ENCODE peak calls at places on chromosomes 16 and 17, in four cellular contexts. One of them, this sample, is unnamed.

GRCh38 chr17:44221072-44221861 is 1.8 kb upstream of the UBTF start:
- DNase-seq in fibroblast of lung: peak; percentile 86
- DNase-seq in left lung: peak; percentile 91
- DNase-seq in H1: peak; percentile 84
- DNase-seq in this sample: peak; percentile 73

GRCh38 chr17:43464046-43464445 is 19.7 kb upstream of the DHX8 start:
- DNase-seq in fibroblast of lung: no peak
- DNase-seq in left lung: no peak
- DNase-seq in H1: no peak
- DNase-seq in this sample: no peak

GRCh38 chr17:63445065-63445464 is 1.0 kb downstream of the CYB561 start:
- DNase-seq in fibroblast of lung: no peak
- DNase-seq in left lung: peak; percentile 26
- DNase-seq in H1: no peak
- DNase-seq in this sample: no peak

GRCh38 chr16:29729116-29729521 is 16.7 kb downstream of the C16orf54 start:
- DNase-seq in left lung: no peak
- DNase-seq in fibroblast of lung: peak; percentile 41
- DNase-seq in H1: no peak
- DNase-seq in this sample: no peak

GRCh38 chr16:4904942-4905615 is 31.9 kb downstream of the PPL start:
- DNase-seq in fibroblast of lung: no peak
- DNase-seq in left lung: peak; percentile 63
- DNase-seq in H1: no peak
- DNase-seq in this sample: no peak

GRCh38 chr16:17591655-17592405 is 121.1 kb upstream of the XYLT1 start:
- DNase-seq in left lung: no peak
- DNase-seq in fibroblast of lung: no peak
- DNase-seq in H1: no peak
- DNase-seq in this sample: no peak

GRCh38 chr16:86931410-86931941 is 353.1 kb downstream of the FOXL1 start:
- DNase-seq in H1: no peak
- DNase-seq in left lung: no peak
- DNase-seq in fibroblast of lung: peak; percentile 98
- DNase-seq in this sample: no peak

GRCh38 chr16:75761111-75761510 is 34.8 kb upstream of the CPHXL start:
- DNase-seq in H1: no peak
- DNase-seq in left lung: no peak
- DNase-seq in fibroblast of lung: peak; percentile 34
- DNase-seq in this sample: no peak

GRCh38 chr17:66834919-66835454 is at the start of gene CACNG5:
- DNase-seq in left lung: no peak
- DNase-seq in fibroblast of lung: no peak
- DNase-seq in H1: peak; percentile 80
- DNase-seq in this sample: no peak

GRCh38 chr17:72173475-72174116 is 52.8 kb downstream of the SOX9 start:
- DNase-seq in H1: no peak
- DNase-seq in left lung: no peak
- DNase-seq in fibroblast of lung: peak; percentile 31
- DNase-seq in this sample: no peak

GRCh38 chr16:67407176-67407787 is 9.0 kb downstream of the ZDHHC1 start:
- DNase-seq in H1: no peak
- DNase-seq in left lung: no peak
- DNase-seq in fibroblast of lung: no peak
- DNase-seq in this sample: no peak

GRCh38 chr17:51234162-51234561 is 25.7 kb downstream of the MBTD1 start:
- DNase-seq in fibroblast of lung: no peak
- DNase-seq in left lung: no peak
- DNase-seq in H1: no peak
- DNase-seq in this sample: no peak

GRCh38 chr17:34370997-34371395 is 8.0 kb upstream of the CCL1 start:
- DNase-seq in fibroblast of lung: no peak
- DNase-seq in H1: no peak
- DNase-seq in left lung: no peak
- DNase-seq in this sample: no peak

GRCh38 chr17:64028874-64029464 is 8.5 kb upstream of the ICAM2 start:
- DNase-seq in fibroblast of lung: peak; percentile 46
- DNase-seq in left lung: no peak
- DNase-seq in H1: peak; percentile 64
- DNase-seq in this sample: peak; percentile 55

GRCh38 chr17:10294162-10294561 is 78.6 kb downstream of the MYH13 start:
- DNase-seq in fibroblast of lung: no peak
- DNase-seq in H1: no peak
- DNase-seq in left lung: no peak
- DNase-seq in this sample: no peak

GRCh38 chr16:67939507-67940435 is 3.1 kb upstream of the PSMB10 start:
- DNase-seq in left lung: no peak
- DNase-seq in fibroblast of lung: no peak
- DNase-seq in H1: no peak
- DNase-seq in this sample: no peak

GRCh38 chr16:85994492-85995433 is 95.8 kb downstream of the IRF8 start:
- DNase-seq in left lung: no peak
- DNase-seq in fibroblast of lung: no peak
- DNase-seq in H1: no peak
- DNase-seq in this sample: no peak

GRCh38 chr17:83151442-83152220 is 72.2 kb downstream of the METRNL start:
- DNase-seq in fibroblast of lung: peak; percentile 27
- DNase-seq in H1: no peak
- DNase-seq in left lung: peak; percentile 68
- DNase-seq in this sample: peak; percentile 56

GRCh38 chr17:40070644-40070894 is 7.8 kb downstream of the THRA start:
- DNase-seq in fibroblast of lung: no peak
- DNase-seq in left lung: no peak
- DNase-seq in H1: no peak
- DNase-seq in this sample: no peak

GRCh38 chr16:8762254-8762653 is 35.2 kb downstream of the TMEM186 start:
- DNase-seq in left lung: no peak
- DNase-seq in H1: no peak
- DNase-seq in fibroblast of lung: no peak
- DNase-seq in this sample: no peak

GRCh38 chr16:54633943-54634362 is 296.7 kb upstream of the IRX5 start:
- DNase-seq in left lung: no peak
- DNase-seq in H1: peak; percentile 55
- DNase-seq in fibroblast of lung: peak; percentile 16
- DNase-seq in this sample: no peak
- TF ChIP-seq CTCF in left lung: peak; percentile 22
- TF ChIP-seq CTCF in H1: peak; percentile 68
- TF ChIP-seq CTCF in fibroblast of lung: no peak
- TF ChIP-seq CTCF in this sample: peak; percentile 35

DNA sequence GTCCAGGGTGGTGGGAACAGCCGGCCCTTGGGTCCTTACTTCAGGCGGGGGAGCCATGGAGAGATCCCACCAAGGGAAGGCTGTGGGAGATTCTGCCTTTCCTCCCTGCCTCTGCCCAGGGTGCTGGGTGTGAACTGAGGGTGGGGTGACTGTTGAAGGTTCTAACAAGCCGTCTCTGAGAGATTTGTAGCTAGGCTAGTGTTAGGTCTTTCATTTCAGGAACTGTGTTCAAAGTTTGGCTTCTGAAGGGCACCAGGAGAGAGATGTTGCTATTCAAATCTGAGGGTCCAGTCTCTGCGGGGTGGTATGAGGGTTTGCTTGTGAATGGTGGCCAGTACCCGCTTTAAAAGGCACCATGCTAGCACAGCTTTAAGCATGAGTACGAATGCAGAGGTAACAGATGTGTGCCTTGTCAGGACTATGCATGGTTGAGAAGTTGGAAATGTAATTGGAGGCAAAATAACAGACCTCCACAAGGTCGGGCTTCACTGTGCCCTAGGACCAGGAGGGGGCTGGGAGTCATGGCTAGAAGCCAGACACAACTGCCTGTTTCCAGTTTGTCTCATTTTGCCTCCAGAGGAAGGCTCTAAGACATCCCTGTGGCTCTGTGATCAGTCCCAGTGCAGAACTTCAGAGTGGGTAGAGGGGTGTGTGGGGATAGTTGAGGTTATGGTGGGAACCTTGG is 2.1 kb downstream of the ATP1B2 start:
- DNase-seq in fibroblast of lung: no peak
- DNase-seq in H1: no peak
- DNase-seq in left lung: no peak
- DNase-seq in this sample: no peak
- H3K27ac ChIP-seq in fibroblast of lung: no peak overlapping the region
- H3K27ac ChIP-seq in H1: no peak overlapping the region
- H3K27ac ChIP-seq in left lung: no peak overlapping the region
- H3K27ac ChIP-seq in this sample: peak overlapping the region; percentile 38

GRCh38 chr17:15436399-15437369 is 30.7 kb downstream of the CDRT4 start:
- DNase-seq in fibroblast of lung: no peak
- DNase-seq in left lung: no peak
- DNase-seq in H1: peak; percentile 56
- DNase-seq in this sample: no peak
- H3K4me3 ChIP-seq in fibroblast of lung: no peak overlapping the region
- H3K4me3 ChIP-seq in left lung: no peak overlapping the region
- H3K4me3 ChIP-seq in H1: no peak overlapping the region
- H3K4me3 ChIP-seq in this sample: no peak overlapping the region

DNA sequence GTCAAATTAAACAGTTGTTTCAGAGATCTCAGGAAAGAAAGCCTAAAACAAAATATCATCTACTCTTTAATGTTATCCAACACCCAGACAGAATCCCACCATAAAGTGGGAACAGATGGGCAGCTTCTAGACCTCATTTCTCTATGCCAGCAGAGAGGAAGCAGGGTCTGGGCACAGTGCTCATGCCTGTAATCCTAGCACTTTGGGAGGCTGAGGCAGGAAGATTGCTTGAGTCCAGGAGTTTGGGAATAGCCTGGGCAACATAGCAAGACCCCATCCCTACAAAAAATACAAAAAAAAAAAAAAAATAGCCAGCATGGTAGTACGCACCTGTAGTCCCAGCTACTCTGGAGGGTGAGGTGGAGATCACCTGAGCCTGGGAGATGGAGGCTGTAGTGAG is 13.5 kb upstream of the ZNF652 start:
- DNase-seq in fibroblast of lung: no peak
- DNase-seq in left lung: no peak
- DNase-seq in H1: no peak
- DNase-seq in this sample: no peak
- TF ChIP-seq CTCF in fibroblast of lung: no peak
- TF ChIP-seq CTCF in left lung: no peak
- TF ChIP-seq CTCF in H1: no peak
- TF ChIP-seq CTCF in this sample: no peak

DNA sequence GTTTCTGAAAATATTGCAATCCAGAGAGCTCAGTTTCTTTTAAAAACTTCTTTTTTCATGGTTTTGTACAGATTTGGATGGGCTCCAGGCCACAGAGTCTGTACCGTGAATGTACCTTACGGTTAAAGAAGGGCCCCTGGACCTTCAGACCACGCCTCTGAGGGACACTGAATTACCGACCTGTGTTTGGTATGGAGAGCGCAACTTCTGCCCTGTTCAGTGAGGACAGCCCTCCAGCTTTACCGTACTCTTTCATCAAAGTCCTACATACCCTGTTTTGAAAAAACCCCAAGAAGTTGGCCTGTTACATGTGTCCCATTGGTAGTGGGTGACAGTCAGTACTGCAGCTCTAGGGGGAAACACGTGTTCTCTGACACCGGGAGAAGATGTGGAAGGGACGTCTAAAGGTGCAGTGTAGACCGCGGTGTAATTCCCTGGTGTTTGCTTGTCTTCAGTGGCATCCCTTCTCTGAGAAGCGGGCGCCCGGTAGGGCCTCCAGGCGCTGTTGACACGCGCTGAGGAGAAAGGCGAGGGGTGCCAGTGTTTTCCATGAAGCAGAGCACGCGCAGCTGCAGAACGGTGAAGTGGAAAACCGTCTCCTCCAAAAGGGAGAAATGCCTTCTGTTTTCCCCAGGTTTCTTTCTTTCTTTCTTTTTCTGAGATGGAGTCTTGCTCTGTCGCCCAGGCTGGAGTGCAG is 6.2 kb downstream of the PGS1 start:
- DNase-seq in fibroblast of lung: no peak
- DNase-seq in H1: no peak
- DNase-seq in left lung: peak; percentile 72
- DNase-seq in this sample: no peak
- H3K27ac ChIP-seq in fibroblast of lung: peak overlapping the region; percentile 91
- H3K27ac ChIP-seq in H1: no peak overlapping the region
- H3K27ac ChIP-seq in left lung: peak overlapping the region; percentile 99
- H3K27ac ChIP-seq in this sample: peak overlapping the region; percentile 80

DNA sequence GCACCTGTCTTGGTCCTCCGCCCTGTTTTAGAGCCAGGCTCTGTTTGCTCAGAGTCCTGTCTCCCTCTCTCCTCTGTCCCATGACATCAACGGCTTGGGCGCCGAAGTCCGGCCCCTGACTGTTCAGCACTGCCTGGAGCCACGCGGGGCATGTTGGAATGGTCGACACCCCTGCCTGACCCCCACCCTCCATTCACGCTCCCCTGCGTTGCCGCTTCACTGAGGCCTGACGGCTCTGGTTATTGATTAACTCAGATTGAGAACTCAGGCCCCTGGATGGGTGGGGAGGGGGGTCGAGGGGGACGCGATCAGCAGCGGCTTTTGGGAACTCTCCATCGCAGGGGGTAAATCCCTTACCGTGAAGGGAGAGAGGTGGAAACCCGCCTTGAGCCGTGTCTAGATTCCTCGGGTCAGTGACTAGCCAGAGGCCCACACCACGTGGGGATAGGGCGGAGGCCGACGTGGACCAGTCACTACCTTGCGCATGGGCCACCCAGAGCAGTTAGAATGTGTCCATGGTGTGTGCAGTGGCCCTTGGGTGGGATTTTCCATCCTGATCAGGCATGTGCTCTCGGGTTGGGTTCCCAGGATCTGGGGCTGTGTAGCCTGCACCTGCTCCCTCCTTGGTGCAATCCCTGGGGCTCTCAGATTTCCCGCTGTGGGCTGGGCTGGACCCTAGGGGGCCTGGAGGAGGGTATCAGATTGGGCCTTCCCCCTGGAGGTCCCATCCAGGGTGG is 1.0 kb downstream of the SMTNL2 start:
- DNase-seq in H1: peak; percentile 71
- DNase-seq in fibroblast of lung: no peak
- DNase-seq in left lung: peak; percentile 65
- DNase-seq in this sample: no peak
- H3K4me3 ChIP-seq in H1: peak overlapping the region; percentile 69
- H3K4me3 ChIP-seq in fibroblast of lung: peak overlapping the region; percentile 34
- H3K4me3 ChIP-seq in left lung: peak overlapping the region; percentile 40
- H3K4me3 ChIP-seq in this sample: peak overlapping the region; percentile 78

DNA sequence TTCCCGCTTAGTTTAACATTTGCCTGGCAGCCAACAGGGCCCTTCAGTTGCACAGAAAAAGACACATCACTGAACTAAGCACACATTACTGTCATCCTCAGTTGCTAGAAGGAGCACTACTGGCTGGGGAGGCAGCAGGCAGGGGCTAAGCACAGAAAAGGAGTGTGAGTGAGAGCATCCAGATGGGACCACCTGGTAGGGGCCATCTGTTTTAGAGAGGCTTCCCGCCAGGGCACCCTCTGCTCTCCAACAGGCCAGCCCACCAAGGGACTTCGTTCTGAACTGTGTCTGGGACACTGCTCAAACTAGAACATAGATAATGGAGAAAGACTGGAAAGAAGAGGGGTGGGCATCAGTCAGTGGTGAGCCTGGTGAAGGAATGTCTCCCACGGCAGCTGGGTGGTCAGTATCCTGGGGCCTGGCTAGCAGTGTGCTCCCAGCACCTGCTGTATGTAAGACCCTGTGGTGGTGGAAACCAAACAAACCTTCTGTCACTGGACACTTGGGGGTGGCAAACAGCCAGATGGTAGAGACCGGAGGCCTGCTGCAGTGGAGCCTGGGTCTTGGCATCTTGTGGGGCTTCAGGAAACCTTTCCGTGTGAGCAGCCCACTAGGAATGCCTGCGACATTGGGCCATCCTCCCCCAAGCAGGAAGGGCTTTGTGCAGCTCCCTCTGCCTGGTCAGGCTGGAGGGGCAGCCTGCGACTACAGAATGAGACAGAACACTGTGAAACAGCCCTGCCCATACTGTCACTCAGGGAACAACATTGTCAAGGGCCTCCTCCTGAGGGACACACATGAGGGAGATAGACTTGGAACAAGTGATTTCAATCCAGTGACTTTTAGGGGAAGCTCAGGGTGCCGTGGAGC is 12.8 kb upstream of the RANGRF start:
- DNase-seq in fibroblast of lung: no peak
- DNase-seq in H1: no peak
- DNase-seq in left lung: peak; percentile 20
- DNase-seq in this sample: no peak
- TF ChIP-seq CTCF in fibroblast of lung: no peak
- TF ChIP-seq CTCF in H1: no peak
- TF ChIP-seq CTCF in left lung: no peak
- TF ChIP-seq CTCF in this sample: no peak

This sample was measured in breast epithelium.